ENCODE peak calls at places on chromosomes 2 and 18, in six cellular contexts. E is K562, Q is A549, K is SK-N-SH, N is HepG2, Y is H1. A is an unnamed sample.

GRCh38 chr2:68031546-68032160 is 31.2 kb downstream of the C1D start:
- DNase-seq in E (peak), Q (peak), K (peak), N (peak), Y (no peak), A (peak)

GRCh38 chr2:144533221-144533620 is 13.3 kb upstream of the ZEB2 start:
- DNase-seq in E (no peak), Q (no peak), K (no peak), N (no peak), Y (no peak), A (no peak)

GRCh38 chr2:237041231-237041630 is 44.5 kb upstream of the COPS8 start:
- DNase-seq in E (peak), Q (no peak), K (no peak), N (no peak), Y (no peak), A (no peak)

GRCh38 chr2:71299507-71299906 is 32.1 kb upstream of the ZNF638 start:
- DNase-seq in E (peak), Q (peak), K (peak), N (peak), Y (no peak), A (no peak)

GRCh38 chr2:60886962-60887361 is 5.6 kb downstream of the REL start:
- DNase-seq in E (no peak), Q (no peak), K (no peak), N (no peak), Y (no peak), A (no peak)

GRCh38 chr2:7992612-7993596 is 689.0 kb upstream of the ID2 start:
- DNase-seq in E (no peak), Q (no peak), K (peak), N (no peak), Y (no peak), A (no peak)

GRCh38 chr2:71336802-71337201 is 5.2 kb downstream of the ZNF638 start:
- DNase-seq in E (no peak), Q (no peak), K (no peak), N (no peak), Y (no peak), A (no peak)

GRCh38 chr2:7115364-7115763 is 198.2 kb downstream of the RNF144A start:
- DNase-seq in E (no peak), Q (no peak), K (no peak), N (no peak), Y (no peak), A (peak)

GRCh38 chr18:43578636-43579203 is 301.4 kb upstream of the SYT4 start:
- DNase-seq in E (no peak), Q (no peak), K (no peak), N (no peak), Y (no peak), A (no peak)

GRCh38 chr2:83650156-83650555 is 808.9 kb downstream of the SUCLG1 start:
- DNase-seq in E (no peak), Q (no peak), K (no peak), N (no peak), Y (no peak), A (no peak)

GRCh38 chr2:83650897-83651296 is 808.2 kb downstream of the SUCLG1 start:
- DNase-seq in E (no peak), Q (no peak), K (no peak), N (no peak), Y (no peak), A (no peak)
- TF ChIP-seq CHD2 in E (no peak), Q (no peak), K (no peak), N (no peak), Y (no peak), A (no peak)

GRCh38 chr2:231932985-231933915 is 7.1 kb upstream of the NPPC start:
- DNase-seq in E (no peak), Q (no peak), K (no peak), N (no peak), Y (peak), A (no peak)
- TF ChIP-seq CHD2 in E (no peak), Q (no peak), K (no peak), N (no peak), Y (no peak), A (no peak)

DNA sequence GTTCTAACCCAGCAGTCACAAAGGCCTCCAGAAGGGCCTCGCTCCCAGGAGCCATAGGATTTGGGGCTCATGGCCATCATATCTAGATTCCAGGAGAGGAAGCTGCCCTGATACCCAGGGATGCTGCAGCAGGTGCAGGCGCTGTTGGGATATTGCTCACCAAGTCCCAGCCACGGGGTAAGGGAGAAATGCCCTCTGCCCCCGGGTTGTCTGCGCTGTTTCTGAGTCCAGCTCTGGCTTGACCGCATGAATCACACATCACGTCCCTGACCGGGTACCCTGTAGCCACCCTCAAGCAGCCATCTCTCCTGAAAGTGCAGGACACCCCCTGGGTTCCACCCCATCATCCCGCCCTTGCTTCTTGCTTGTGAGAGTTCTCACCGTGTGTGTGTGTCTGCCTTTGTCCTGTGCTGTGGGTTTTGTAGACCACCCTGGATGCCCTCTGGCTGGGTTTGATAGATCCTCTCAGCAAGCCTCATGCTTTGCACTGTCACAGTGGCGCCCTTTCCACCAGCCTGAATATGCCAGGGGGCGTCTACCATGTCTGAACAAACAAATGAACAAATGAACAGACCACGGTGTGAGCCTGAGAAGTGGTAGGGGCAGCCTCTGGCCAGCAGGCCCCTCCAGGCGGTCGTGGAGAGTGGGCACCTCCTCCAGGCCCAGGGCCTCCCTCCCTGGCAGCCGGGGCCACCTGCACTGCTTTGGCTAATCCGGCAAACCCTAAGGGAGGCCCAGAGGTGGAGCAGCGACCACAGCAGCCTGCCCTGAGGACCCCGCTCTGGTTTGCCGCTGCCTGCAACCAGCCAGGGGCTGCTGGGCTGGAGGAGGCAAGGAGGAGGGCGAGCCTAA is 32.1 kb downstream of the ADRA2B start:
- DNase-seq in E (no peak), Q (no peak), K (no peak), N (no peak), Y (peak), A (no peak)
- TF ChIP-seq CHD2 in E (no peak), Q (no peak), K (no peak), N (no peak), Y (no peak), A (no peak)

DNA sequence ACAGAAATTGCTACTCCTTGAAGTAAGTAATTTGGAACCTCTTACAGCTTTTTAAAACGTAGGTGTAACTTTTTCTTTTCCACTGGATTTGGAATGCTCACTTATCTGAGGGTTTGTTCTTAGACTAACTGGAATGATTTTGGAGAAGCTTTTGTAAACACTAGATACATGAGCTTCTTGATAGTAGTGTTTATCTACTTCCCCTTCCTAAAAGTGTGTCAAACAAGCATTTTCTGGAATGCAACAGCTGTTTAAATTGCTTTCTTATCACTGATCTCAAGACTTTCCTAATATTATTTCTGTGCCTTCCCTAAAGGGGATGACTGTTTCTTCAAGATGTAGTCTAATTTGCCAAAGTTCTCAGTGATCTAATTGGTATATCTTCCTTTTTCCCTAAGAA is 282.6 kb downstream of the CCDC178 start:
- DNase-seq in E (no peak), Q (no peak), K (no peak), N (no peak), Y (no peak), A (no peak)
- TF ChIP-seq CHD2 in E (no peak), Q (no peak), K (no peak), N (no peak), Y (no peak), A (no peak)

GRCh38 chr2:86016581-86016980 is 89.1 kb downstream of the POLR1A start:
- DNase-seq in E (no peak), Q (no peak), K (no peak), N (no peak), Y (no peak), A (no peak)
- TF ChIP-seq CHD2 in E (no peak), Q (no peak), K (no peak), N (no peak), Y (no peak), A (no peak)

GRCh38 chr2:215320679-215321078 is 8.8 kb downstream of the ATIC start:
- DNase-seq in E (no peak), Q (no peak), K (no peak), N (no peak), Y (no peak), A (no peak)
- TF ChIP-seq CHD2 in E (no peak), Q (no peak), K (no peak), N (no peak), Y (no peak), A (no peak)

DNA sequence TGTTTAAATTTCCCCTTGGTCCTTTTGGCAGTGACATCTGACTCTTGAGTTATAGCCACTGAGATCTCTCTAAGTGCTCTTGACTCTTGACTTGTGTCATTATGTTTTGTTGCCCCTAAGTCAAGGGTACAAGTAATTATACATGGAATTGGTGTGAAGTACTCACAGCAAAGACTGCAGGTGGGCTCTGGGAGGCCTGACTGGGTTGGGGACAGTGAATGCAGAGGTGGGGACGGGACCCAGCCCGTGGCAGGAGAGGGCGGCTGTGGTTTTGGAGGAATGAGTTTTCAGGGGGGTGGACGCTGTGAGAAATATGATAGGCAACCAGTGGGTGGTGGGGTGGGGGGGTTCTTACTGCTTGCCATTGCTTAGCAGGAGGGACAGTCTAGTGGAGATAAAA is 97.8 kb downstream of the NCK2 start:
- DNase-seq in E (peak), Q (no peak), K (no peak), N (no peak), Y (no peak), A (no peak)
- TF ChIP-seq CHD2 in E (no peak), Q (no peak), K (no peak), N (no peak), Y (no peak), A (no peak)

DNA sequence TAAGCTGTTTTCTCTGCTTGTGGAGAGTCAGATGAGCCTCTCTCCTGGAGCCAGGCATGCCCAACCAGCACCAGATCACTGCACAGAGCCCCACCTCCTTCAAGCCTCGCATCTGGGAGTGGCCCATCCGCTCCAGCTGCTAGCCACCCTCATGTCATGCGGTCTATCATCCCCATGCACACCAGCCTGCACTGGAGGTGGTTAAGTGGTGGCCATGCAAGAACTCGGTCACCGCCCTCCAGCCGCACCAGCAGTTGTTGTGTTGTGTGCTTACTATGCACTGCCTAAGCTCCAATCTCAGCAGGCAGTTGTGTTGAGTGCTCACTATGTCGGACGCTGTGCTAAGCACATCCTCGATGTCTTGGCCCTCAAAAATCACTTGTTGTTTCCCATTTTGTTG is 177.9 kb upstream of the SLC14A2 start:
- DNase-seq in E (no peak), Q (no peak), K (no peak), N (no peak), Y (no peak), A (no peak)
- TF ChIP-seq CHD2 in E (no peak), Q (no peak), K (no peak), N (no peak), Y (no peak), A (no peak)

A was measured in GM12878.